ENCODE peak calls at places on chromosomes 11 and 22, in five cellular contexts. One of them, this sample, is unnamed.

GRCh38 chr11:77213589-77214428 is 85.8 kb downstream of the MYO7A start:
- DNase-seq in AG08395: no peak
- DNase-seq in NCI-H187 treated with DMSO at 0.1 percent for 48 hours: no peak
- DNase-seq in SW480: no peak
- DNase-seq in left ventricle myocardium inferior: no peak
- DNase-seq in this sample: no peak

GRCh38 chr11:94948070-94948617 is 25.2 kb downstream of the CWC15 start:
- DNase-seq in left ventricle myocardium inferior: no peak
- DNase-seq in NCI-H187 treated with DMSO at 0.1 percent for 48 hours: no peak
- DNase-seq in SW480: no peak
- DNase-seq in AG08395: peak; percentile 62
- DNase-seq in this sample: no peak

GRCh38 chr11:70490723-70491558 is 92.6 kb downstream of the CTTN start:
- DNase-seq in AG08395: no peak
- DNase-seq in NCI-H187 treated with DMSO at 0.1 percent for 48 hours: no peak
- DNase-seq in left ventricle myocardium inferior: peak; percentile 2
- DNase-seq in SW480: no peak
- DNase-seq in this sample: no peak

GRCh38 chr11:36210529-36210928 is 78.7 kb downstream of the COMMD9 start:
- DNase-seq in AG08395: no peak
- DNase-seq in NCI-H187 treated with DMSO at 0.1 percent for 48 hours: no peak
- DNase-seq in left ventricle myocardium inferior: no peak
- DNase-seq in SW480: no peak
- DNase-seq in this sample: no peak

GRCh38 chr11:117649656-117650055 is 147.4 kb downstream of the DSCAML1 start:
- DNase-seq in left ventricle myocardium inferior: no peak
- DNase-seq in AG08395: no peak
- DNase-seq in SW480: no peak
- DNase-seq in NCI-H187 treated with DMSO at 0.1 percent for 48 hours: no peak
- DNase-seq in this sample: no peak

GRCh38 chr11:102617491-102618026 is 7.6 kb downstream of the MMP20 start:
- DNase-seq in AG08395: no peak
- DNase-seq in SW480: no peak
- DNase-seq in NCI-H187 treated with DMSO at 0.1 percent for 48 hours: no peak
- DNase-seq in left ventricle myocardium inferior: no peak
- DNase-seq in this sample: no peak

GRCh38 chr11:132258865-132259264 is 888.5 kb downstream of the NTM start:
- DNase-seq in AG08395: peak; percentile 36
- DNase-seq in left ventricle myocardium inferior: no peak
- DNase-seq in SW480: no peak
- DNase-seq in NCI-H187 treated with DMSO at 0.1 percent for 48 hours: no peak
- DNase-seq in this sample: no peak

GRCh38 chr11:36724742-36725387 is 126.8 kb upstream of the RAG2 start:
- DNase-seq in AG08395: no peak
- DNase-seq in SW480: no peak
- DNase-seq in left ventricle myocardium inferior: no peak
- DNase-seq in NCI-H187 treated with DMSO at 0.1 percent for 48 hours: no peak
- DNase-seq in this sample: no peak

GRCh38 chr11:36367806-36368680 is 72.0 kb downstream of the PRR5L start:
- DNase-seq in left ventricle myocardium inferior: no peak
- DNase-seq in AG08395: no peak
- DNase-seq in NCI-H187 treated with DMSO at 0.1 percent for 48 hours: no peak
- DNase-seq in SW480: no peak
- DNase-seq in this sample: no peak

GRCh38 chr11:133934599-133935550 is 21.9 kb downstream of the IGSF9B start:
- DNase-seq in left ventricle myocardium inferior: peak; percentile 65
- DNase-seq in AG08395: peak; percentile 85
- DNase-seq in NCI-H187 treated with DMSO at 0.1 percent for 48 hours: no peak
- DNase-seq in SW480: peak; percentile 99
- DNase-seq in this sample: no peak

GRCh38 chr22:47437636-47438035 is 675.2 kb downstream of the TBC1D22A start:
- DNase-seq in AG08395: no peak
- DNase-seq in SW480: no peak
- DNase-seq in left ventricle myocardium inferior: no peak
- DNase-seq in NCI-H187 treated with DMSO at 0.1 percent for 48 hours: no peak
- DNase-seq in this sample: no peak

This sample was measured in AG04450.